ENCODE peak calls at places on chromosome 9, in four cellular contexts. I, G, K and Y are unnamed samples.

GRCh38 chr9:21385131-21385665 is at the start of gene IFNA2:
- DNase-seq in I (no peak), G (no peak), K (no peak), Y (no peak)

GRCh38 chr9:93005876-93006275 is 52.6 kb upstream of the SUSD3 start:
- DNase-seq in I (no peak), G (no peak), K (no peak), Y (no peak)

GRCh38 chr9:89412951-89413350 is 85.0 kb downstream of the SEMA4D start:
- DNase-seq in I (no peak), G (peak; percentile 72), K (no peak), Y (no peak)

GRCh38 chr9:124015091-124015660 is 3.6 kb downstream of the LHX2 start:
- DNase-seq in I (no peak), G (peak; percentile 75), K (no peak), Y (no peak)

GRCh38 chr9:72476617-72477375 is 44.6 kb upstream of the TMC1 start:
- DNase-seq in I (peak; percentile 79), G (no peak), K (no peak), Y (no peak)

GRCh38 chr9:132622144-132622543 is 39.7 kb downstream of the BARHL1 start:
- DNase-seq in I (peak; percentile 5), G (no peak), K (no peak), Y (no peak)

GRCh38 chr9:28212979-28213378 is 639.7 kb upstream of the C9orf72 start:
- DNase-seq in I (peak; percentile 74), G (no peak), K (no peak), Y (no peak)

GRCh38 chr9:134775552-134775951 is 105.1 kb upstream of the FCN2 start:
- DNase-seq in I (peak; percentile 38), G (no peak), K (no peak), Y (no peak)

GRCh38 chr9:70411930-70412677 is 2.4 kb downstream of the KLF9 start:
- DNase-seq in I (peak; percentile 91), G (no peak), K (peak; percentile 62), Y (peak; percentile 72)

GRCh38 chr9:124045076-124045829 is 33.7 kb downstream of the LHX2 start:
- DNase-seq in I (peak; percentile 84), G (peak; percentile 62), K (peak; percentile 47), Y (no peak)

GRCh38 chr9:4262735-4263141 is 37.1 kb downstream of the GLIS3 start:
- DNase-seq in I (peak; percentile 63), G (no peak), K (no peak), Y (no peak)

GRCh38 chr9:126702501-126703329 is 89.0 kb downstream of the LMX1B start:
- DNase-seq in I (peak; percentile 17), G (peak; percentile 81), K (no peak), Y (peak; percentile 30)

GRCh38 chr9:114888599-114888998 is 41.8 kb downstream of the TNFSF8 start:
- DNase-seq in I (no peak), G (no peak), K (no peak), Y (no peak)

GRCh38 chr9:33934188-33934878 is 114.4 kb downstream of the UBAP2 start:
- DNase-seq in I (no peak), G (no peak), K (no peak), Y (no peak)

GRCh38 chr9:96450613-96451544 is 910 bp downstream of the HABP4 start:
- DNase-seq in I (peak; percentile 56), G (peak; percentile 59), K (peak; percentile 19), Y (peak; percentile 28)

GRCh38 chr9:104361207-104361606 is 142.9 kb upstream of the OR13F1 start:
- DNase-seq in I (no peak), G (no peak), K (no peak), Y (no peak)

GRCh38 chr9:35705372-35705771 is 15.6 kb upstream of the TPM2 start:
- DNase-seq in I (no peak), G (no peak), K (no peak), Y (no peak)

GRCh38 chr9:123696476-123696875 is 233.4 kb downstream of the DENND1A start:
- DNase-seq in I (peak; percentile 33), G (no peak), K (no peak), Y (no peak)

GRCh38 chr9:98034593-98035546 is 21.7 kb upstream of the NANS start:
- DNase-seq in I (peak; percentile 78), G (peak; percentile 91), K (peak; percentile 80), Y (peak; percentile 93)

GRCh38 chr9:14092344-14092743 is 221.6 kb downstream of the NFIB start:
- DNase-seq in I (no peak), G (no peak), K (no peak), Y (peak; percentile 49)

GRCh38 chr9:88702985-88703384 is 168.0 kb downstream of the NXNL2 start:
- DNase-seq in I (no peak), G (no peak), K (no peak), Y (no peak)

GRCh38 chr9:110142253-110142652 is 65.7 kb downstream of the C9orf152 start:
- DNase-seq in I (no peak), G (no peak), K (no peak), Y (no peak)

GRCh38 chr9:37290366-37290765 is 132.1 kb upstream of the GRHPR start:
- DNase-seq in I (no peak), G (no peak), K (no peak), Y (no peak)

GRCh38 chr9:37286530-37287175 is 135.8 kb upstream of the GRHPR start:
- DNase-seq in I (no peak), G (no peak), K (no peak), Y (no peak)

GRCh38 chr9:37284631-37285030 is 137.9 kb upstream of the GRHPR start:
- DNase-seq in I (peak; percentile 54), G (no peak), K (no peak), Y (no peak)

GRCh38 chr9:37289631-37290030 is 132.9 kb upstream of the GRHPR start:
- DNase-seq in I (no peak), G (no peak), K (no peak), Y (no peak)

DNA sequence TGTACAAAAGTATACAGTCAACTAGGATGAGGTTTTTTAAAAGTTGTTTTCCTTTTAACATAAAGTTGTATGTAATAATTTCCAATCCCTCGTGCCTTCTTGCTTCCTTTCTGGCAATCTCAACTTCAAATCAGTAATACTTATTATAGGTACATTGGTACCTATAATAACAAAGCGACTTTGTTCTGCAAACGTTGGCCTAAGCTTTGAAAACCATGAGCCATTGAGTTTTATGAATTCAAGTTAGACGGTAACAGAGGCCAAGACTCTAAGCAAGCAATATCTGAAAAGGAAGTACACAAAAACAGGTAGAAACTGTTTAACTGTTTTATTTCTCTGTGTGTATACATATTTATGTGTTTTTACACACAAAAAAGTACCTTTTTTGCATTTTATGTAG is 135.2 kb upstream of the GRHPR start:
- DNase-seq in I (no peak), G (no peak), K (no peak), Y (no peak)
- H3K4me1 ChIP-seq in I (peaks cover 35% of the 10 kb centered on the region), G (peaks cover 17% of the 10 kb centered on the region), K (no peaks in the 10 kb centered on the region), Y (peaks cover 22% of the 10 kb centered on the region)

DNA sequence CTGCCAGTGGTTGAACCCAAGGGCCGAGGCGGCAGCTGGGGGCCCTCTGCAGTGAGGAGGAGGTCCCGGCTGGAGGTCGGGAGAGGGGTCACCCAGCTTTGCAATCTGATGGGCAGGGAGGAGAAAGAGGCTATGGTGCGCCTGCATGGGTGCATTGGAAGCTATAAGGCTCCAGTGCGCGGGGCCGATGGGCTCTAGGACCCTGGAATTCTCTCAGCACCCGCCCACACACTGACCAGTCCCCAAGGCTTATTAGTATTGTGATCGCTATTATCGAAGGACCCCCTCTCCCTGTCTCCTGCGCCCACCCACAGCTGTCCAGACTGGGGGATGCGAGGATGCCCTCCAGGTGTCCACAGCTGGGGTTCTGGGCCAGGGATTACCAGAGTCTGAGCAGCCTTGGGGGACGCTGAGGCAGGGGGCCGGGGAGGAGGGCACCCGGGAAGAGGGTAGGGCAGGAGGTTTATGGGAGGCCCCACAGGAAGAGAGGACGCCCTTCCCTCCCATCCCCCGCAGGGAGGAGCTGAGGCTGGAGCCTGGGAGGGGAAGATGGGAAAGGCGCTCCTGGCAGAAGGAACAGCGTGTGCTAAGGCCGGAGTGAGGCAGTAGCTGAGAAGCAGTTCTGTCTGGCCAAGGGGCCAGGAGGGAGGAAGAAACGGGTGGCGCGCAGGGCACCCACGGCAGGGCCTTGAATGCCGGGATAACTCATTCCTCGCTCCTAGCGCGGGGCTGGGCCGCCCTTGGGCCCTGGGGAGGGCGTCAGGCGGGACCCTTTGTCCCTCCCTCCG is 24.2 kb downstream of the C9orf50 start:
- DNase-seq in I (peak; percentile 68), G (peak; percentile 85), K (peak; percentile 84), Y (no peak)
- H3K4me3 ChIP-seq in I (peak overlapping the region; percentile 56), G (peak overlapping the region; percentile 56), K (peak overlapping the region; percentile 33), Y (no peak overlapping the region)

DNA sequence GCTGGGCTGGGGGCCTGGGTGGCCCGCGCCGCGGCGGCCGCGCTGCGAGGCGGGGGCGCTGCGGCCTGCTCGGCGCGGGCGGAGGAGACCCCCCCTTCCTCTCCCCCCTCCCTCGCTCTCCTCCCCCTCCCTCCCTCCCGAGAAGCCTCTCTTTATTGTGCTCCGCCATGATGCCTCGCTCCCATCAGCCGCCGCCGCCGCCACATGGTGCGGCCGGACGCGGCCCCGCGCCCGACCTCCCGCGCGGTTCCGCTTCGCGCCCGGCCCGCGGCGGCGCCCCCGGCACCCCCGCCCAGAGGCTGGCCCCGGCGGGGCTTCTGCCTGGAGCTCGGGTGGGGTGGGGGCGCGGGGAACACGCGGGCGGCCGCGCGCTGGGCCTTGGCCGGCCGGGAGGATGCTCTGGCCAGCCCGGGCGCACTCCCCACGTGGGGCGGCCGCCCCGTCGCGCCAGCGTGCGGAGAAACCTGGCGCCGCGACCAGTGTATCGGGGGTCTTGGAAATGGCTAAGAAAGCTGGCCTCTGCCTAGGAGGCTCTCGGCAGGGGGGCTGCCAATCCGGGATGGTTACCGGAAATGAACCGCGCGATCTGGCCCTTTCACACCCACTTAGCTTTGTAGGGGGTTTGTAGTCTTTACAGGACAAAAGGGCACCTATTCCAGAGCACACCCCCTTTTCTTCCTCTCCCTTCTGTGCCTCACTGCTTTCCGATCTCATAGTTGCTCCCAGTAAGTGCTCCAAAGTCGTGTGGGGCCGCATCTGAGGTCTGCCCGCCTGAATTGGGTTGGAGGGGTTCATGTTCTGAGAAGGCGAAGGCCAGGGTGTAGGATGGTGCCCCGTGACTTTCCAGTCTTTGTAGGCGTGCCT is 1.0 kb downstream of the SET start:
- DNase-seq in I (peak; percentile 74), G (peak; percentile 79), K (peak; percentile 40), Y (peak; percentile 71)
- H3K4me1 ChIP-seq in I (peaks cover 17% of the 10 kb centered on the region), G (peaks cover 41% of the 10 kb centered on the region), K (no peaks in the 10 kb centered on the region), Y (peaks cover 23% of the 10 kb centered on the region)

DNA sequence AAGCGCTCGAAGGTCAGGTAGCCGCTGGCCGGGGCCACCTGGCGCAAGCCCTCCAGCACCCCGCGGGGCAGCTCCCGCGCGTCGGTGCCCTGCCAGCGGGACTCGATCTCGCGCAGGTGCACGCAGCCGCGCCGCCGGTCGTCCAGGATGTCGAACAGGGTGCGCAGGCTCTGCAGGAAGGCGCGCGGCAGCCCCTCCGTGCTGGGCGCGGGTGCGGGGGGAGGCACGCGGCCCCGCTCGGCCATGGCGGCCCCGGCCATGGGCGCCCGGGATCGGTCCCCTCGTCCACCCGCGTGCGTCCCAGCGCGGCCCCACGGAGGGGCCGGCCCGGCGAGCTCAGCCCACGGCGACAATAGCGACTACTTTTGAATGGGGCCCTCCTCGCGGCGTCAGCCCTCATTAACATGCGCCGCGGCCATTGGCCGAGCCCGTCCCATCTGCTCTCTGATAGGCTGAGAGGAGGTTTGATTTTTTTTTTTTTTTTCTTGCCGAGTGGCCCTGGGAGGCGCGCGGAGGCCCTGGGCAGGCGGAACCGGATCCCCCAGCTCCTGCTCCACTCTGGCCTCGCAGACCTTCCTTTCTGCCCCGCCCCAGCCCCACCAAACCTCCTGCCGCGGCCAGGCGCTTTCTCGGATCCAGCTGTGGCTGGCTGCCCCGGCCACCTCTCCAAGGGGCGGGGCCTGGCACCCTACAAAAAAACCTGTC is at the start of gene SAPCD2:
- DNase-seq in I (peak; percentile 93), G (peak; percentile 96), K (peak; percentile 66), Y (peak; percentile 92)
- H3K4me3 ChIP-seq in I (peak within 1 kb of the TSS; percentile 65), G (peak within 1 kb of the TSS; percentile 72), K (peak within 1 kb of the TSS; percentile 7), Y (peak within 1 kb of the TSS; percentile 79)